ENCODE peak calls at places on chromosomes 7 and 10, in four cellular contexts. One of them, this sample, is unnamed.

GRCh38 chr10:110610308-110610774 is 33.8 kb upstream of the RBM20 start:
- DNase-seq in prostate gland: peak
- DNase-seq in A549: peak
- DNase-seq in HepG2: peak
- DNase-seq in this sample: peak

GRCh38 chr7:151113344-151114150 is 27.3 kb downstream of the AGAP3 start:
- DNase-seq in prostate gland: peak
- DNase-seq in A549: peak
- DNase-seq in HepG2: no peak
- DNase-seq in this sample: no peak

GRCh38 chr10:22365233-22365632 is 19.9 kb downstream of the SPAG6 start:
- DNase-seq in prostate gland: no peak
- DNase-seq in HepG2: no peak
- DNase-seq in A549: no peak
- DNase-seq in this sample: no peak

GRCh38 chr10:102227050-102227449 is 951 bp downstream of the ELOVL3 start:
- DNase-seq in A549: no peak
- DNase-seq in prostate gland: no peak
- DNase-seq in HepG2: peak
- DNase-seq in this sample: no peak

GRCh38 chr10:92640110-92640509 is 47.2 kb downstream of the KIF11 start:
- DNase-seq in HepG2: no peak
- DNase-seq in prostate gland: no peak
- DNase-seq in A549: peak
- DNase-seq in this sample: no peak

GRCh38 chr7:410395-410910 is 109.2 kb downstream of the PDGFA start:
- DNase-seq in A549: no peak
- DNase-seq in prostate gland: no peak
- DNase-seq in HepG2: no peak
- DNase-seq in this sample: no peak

GRCh38 chr10:27188897-27189296 is 33.7 kb downstream of the MASTL start:
- DNase-seq in HepG2: no peak
- DNase-seq in prostate gland: no peak
- DNase-seq in A549: no peak
- DNase-seq in this sample: no peak

GRCh38 chr10:121078672-121079102 is 227.5 kb downstream of the WDR11 start:
- DNase-seq in A549: peak
- DNase-seq in prostate gland: peak
- DNase-seq in HepG2: no peak
- DNase-seq in this sample: no peak

GRCh38 chr10:75097666-75098285 is 13.7 kb upstream of the SAMD8 start:
- DNase-seq in prostate gland: no peak
- DNase-seq in A549: peak
- DNase-seq in HepG2: peak
- DNase-seq in this sample: no peak

GRCh38 chr10:46285966-46286620 is 704 bp upstream of the ANTXRL start:
- DNase-seq in prostate gland: no peak
- DNase-seq in A549: no peak
- DNase-seq in HepG2: no peak
- DNase-seq in this sample: no peak

GRCh38 chr7:43439631-43440401 is 143.1 kb upstream of the STK17A start:
- DNase-seq in HepG2: peak
- DNase-seq in A549: peak
- DNase-seq in prostate gland: no peak
- DNase-seq in this sample: no peak

GRCh38 chr7:84364708-84365107 is 170.1 kb upstream of the SEMA3A start:
- DNase-seq in A549: no peak
- DNase-seq in prostate gland: no peak
- DNase-seq in HepG2: no peak
- DNase-seq in this sample: no peak

GRCh38 chr10:77836299-77836820 is 90.2 kb downstream of the DLG5 start:
- DNase-seq in HepG2: no peak
- DNase-seq in prostate gland: peak
- DNase-seq in A549: peak
- DNase-seq in this sample: peak

GRCh38 chr10:35398355-35398754 is 62.0 kb downstream of the CCNY start:
- DNase-seq in HepG2: no peak
- DNase-seq in A549: no peak
- DNase-seq in prostate gland: no peak
- DNase-seq in this sample: no peak

GRCh38 chr7:26777383-26777782 is 87.0 kb downstream of the SKAP2 start:
- DNase-seq in HepG2: no peak
- DNase-seq in prostate gland: no peak
- DNase-seq in A549: no peak
- DNase-seq in this sample: no peak

GRCh38 chr10:114376523-114376922 is 27.8 kb downstream of the AFAP1L2 start:
- DNase-seq in prostate gland: no peak
- DNase-seq in A549: no peak
- DNase-seq in HepG2: no peak
- DNase-seq in this sample: no peak

GRCh38 chr10:114375082-114375481 is 29.2 kb downstream of the AFAP1L2 start:
- DNase-seq in A549: peak
- DNase-seq in HepG2: no peak
- DNase-seq in prostate gland: no peak
- DNase-seq in this sample: no peak

GRCh38 chr10:114384181-114384580 is 20.1 kb downstream of the AFAP1L2 start:
- DNase-seq in HepG2: no peak
- DNase-seq in A549: no peak
- DNase-seq in prostate gland: no peak
- DNase-seq in this sample: no peak

GRCh38 chr10:114380060-114380459 is 24.2 kb downstream of the AFAP1L2 start:
- DNase-seq in prostate gland: no peak
- DNase-seq in HepG2: no peak
- DNase-seq in A549: no peak
- DNase-seq in this sample: no peak

DNA sequence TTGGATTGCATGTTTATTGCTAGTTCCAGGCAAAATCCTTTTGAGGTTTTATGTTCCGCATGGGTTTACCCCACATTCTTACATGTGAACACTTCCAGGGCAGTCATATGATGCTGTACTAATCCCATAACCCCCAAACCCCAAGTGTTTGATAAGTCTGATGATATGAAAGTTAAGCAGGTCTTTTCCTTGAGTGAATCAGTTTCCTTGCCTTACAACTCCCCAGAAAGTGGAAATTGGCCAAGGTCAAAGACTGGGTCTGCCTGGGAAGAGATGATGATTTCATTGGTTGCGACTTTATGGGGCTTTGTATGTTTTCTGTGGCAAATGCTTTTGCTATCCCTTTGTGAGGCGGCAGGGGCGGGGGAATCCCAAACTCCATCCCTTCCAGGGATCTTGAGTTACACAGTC is 24.7 kb downstream of the AFAP1L2 start:
- DNase-seq in A549: no peak
- DNase-seq in prostate gland: no peak
- DNase-seq in HepG2: no peak
- DNase-seq in this sample: no peak
- TF ChIP-seq CTCF in A549: no peak
- TF ChIP-seq CTCF in prostate gland: no peak
- TF ChIP-seq CTCF in HepG2: no peak
- TF ChIP-seq CTCF in this sample: no peak

GRCh38 chr10:94403034-94403822 is 887 bp downstream of the TBC1D12 start:
- DNase-seq in prostate gland: peak
- DNase-seq in HepG2: peak
- DNase-seq in A549: peak
- DNase-seq in this sample: peak
- TF ChIP-seq POLR2A in prostate gland: peak
- TF ChIP-seq POLR2A in HepG2: no peak
- TF ChIP-seq POLR2A in A549: no peak
- TF ChIP-seq POLR2A in this sample: peak

GRCh38 chr10:97067716-97068391 is 117.9 kb downstream of the SLIT1 start:
- DNase-seq in prostate gland: no peak
- DNase-seq in A549: peak
- DNase-seq in HepG2: no peak
- DNase-seq in this sample: no peak

GRCh38 chr10:97069576-97070362 is 116.0 kb downstream of the SLIT1 start:
- DNase-seq in HepG2: no peak
- DNase-seq in prostate gland: no peak
- DNase-seq in A549: peak
- DNase-seq in this sample: no peak

GRCh38 chr10:97066877-97067555 is 118.7 kb downstream of the SLIT1 start:
- DNase-seq in HepG2: no peak
- DNase-seq in A549: no peak
- DNase-seq in prostate gland: no peak
- DNase-seq in this sample: peak

GRCh38 chr10:97071491-97071890 is 114.3 kb downstream of the SLIT1 start:
- DNase-seq in A549: no peak
- DNase-seq in HepG2: no peak
- DNase-seq in prostate gland: no peak
- DNase-seq in this sample: no peak

DNA sequence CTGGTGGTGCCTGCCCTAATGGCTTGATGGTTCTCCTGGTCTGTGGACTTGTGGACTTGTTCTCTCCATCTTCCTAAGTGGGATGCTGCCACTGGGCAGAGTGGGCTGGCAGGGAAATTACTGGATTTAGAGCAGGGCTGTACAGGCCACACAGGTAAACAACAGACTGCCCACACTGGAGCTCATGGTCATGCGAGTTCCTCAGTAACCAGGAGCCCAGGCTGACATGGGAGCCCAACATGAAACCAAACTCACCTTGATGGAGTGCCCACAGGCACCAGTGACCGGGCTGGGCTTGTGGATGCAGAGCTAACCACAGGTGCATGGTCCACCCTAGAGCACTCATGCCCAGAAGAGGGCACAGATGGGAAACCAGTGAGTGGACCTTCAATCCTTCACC is 116.7 kb downstream of the SLIT1 start:
- DNase-seq in A549: no peak
- DNase-seq in prostate gland: no peak
- DNase-seq in HepG2: no peak
- DNase-seq in this sample: no peak
- H3K27ac ChIP-seq in A549: peak
- H3K27ac ChIP-seq in prostate gland: no peak
- H3K27ac ChIP-seq in HepG2: no peak
- H3K27ac ChIP-seq in this sample: no peak

GRCh38 chr7:7662527-7662926 is 22.0 kb downstream of the UMAD1 start:
- DNase-seq in HepG2: no peak
- DNase-seq in prostate gland: no peak
- DNase-seq in A549: peak
- DNase-seq in this sample: no peak
- TF ChIP-seq CTCF in HepG2: peak
- TF ChIP-seq CTCF in prostate gland: no peak
- TF ChIP-seq CTCF in A549: peak
- TF ChIP-seq CTCF in this sample: no peak

GRCh38 chr10:50417906-50418697 is 166.8 kb upstream of the ASAH2 start:
- DNase-seq in HepG2: peak
- DNase-seq in prostate gland: peak
- DNase-seq in A549: peak
- DNase-seq in this sample: peak
- TF ChIP-seq POLR2A in HepG2: no peak
- TF ChIP-seq POLR2A in prostate gland: peak
- TF ChIP-seq POLR2A in A549: no peak
- TF ChIP-seq POLR2A in this sample: no peak

DNA sequence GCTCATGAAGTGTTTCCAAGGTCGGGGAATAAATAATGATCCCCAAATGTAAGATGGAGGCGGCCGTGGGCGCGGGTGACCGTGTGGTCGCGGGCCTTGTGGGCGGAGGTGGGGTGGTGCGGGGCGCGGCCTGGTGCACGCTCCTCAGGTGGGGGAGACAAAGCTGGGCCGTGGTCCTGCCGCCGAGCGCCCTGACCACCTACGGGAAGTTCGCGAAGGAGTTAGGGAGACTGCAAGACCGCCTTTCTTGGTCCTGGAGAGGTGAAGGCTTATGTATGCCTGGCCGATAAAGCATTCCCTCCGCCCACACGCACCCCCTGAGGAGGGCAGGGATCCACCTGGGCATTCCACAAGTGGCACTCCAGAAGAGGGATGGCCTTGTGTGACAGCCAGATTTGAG is 1.6 kb downstream of the MTURN start:
- DNase-seq in HepG2: no peak
- DNase-seq in A549: no peak
- DNase-seq in prostate gland: no peak
- DNase-seq in this sample: no peak
- H3K27ac ChIP-seq in HepG2: no peak
- H3K27ac ChIP-seq in A549: peak
- H3K27ac ChIP-seq in prostate gland: peak
- H3K27ac ChIP-seq in this sample: peak

GRCh38 chr10:98340946-98341345 is 73.0 kb upstream of the LOXL4 start:
- DNase-seq in A549: no peak
- DNase-seq in HepG2: no peak
- DNase-seq in prostate gland: no peak
- DNase-seq in this sample: peak
- TF ChIP-seq CTCF in A549: no peak
- TF ChIP-seq CTCF in HepG2: no peak
- TF ChIP-seq CTCF in prostate gland: no peak
- TF ChIP-seq CTCF in this sample: no peak

GRCh38 chr7:73850781-73851207 is 8.5 kb upstream of the METTL27 start:
- DNase-seq in A549: peak
- DNase-seq in HepG2: no peak
- DNase-seq in prostate gland: no peak
- DNase-seq in this sample: peak

GRCh38 chr7:73852500-73852899 is 8.5 kb upstream of the TMEM270 start:
- DNase-seq in prostate gland: no peak
- DNase-seq in A549: no peak
- DNase-seq in HepG2: no peak
- DNase-seq in this sample: no peak

GRCh38 chr7:73850212-73850611 is 7.9 kb upstream of the METTL27 start:
- DNase-seq in HepG2: no peak
- DNase-seq in A549: no peak
- DNase-seq in prostate gland: no peak
- DNase-seq in this sample: no peak

GRCh38 chr7:73847941-73848723 is 5.8 kb upstream of the METTL27 start:
- DNase-seq in HepG2: no peak
- DNase-seq in prostate gland: no peak
- DNase-seq in A549: no peak
- DNase-seq in this sample: no peak

DNA sequence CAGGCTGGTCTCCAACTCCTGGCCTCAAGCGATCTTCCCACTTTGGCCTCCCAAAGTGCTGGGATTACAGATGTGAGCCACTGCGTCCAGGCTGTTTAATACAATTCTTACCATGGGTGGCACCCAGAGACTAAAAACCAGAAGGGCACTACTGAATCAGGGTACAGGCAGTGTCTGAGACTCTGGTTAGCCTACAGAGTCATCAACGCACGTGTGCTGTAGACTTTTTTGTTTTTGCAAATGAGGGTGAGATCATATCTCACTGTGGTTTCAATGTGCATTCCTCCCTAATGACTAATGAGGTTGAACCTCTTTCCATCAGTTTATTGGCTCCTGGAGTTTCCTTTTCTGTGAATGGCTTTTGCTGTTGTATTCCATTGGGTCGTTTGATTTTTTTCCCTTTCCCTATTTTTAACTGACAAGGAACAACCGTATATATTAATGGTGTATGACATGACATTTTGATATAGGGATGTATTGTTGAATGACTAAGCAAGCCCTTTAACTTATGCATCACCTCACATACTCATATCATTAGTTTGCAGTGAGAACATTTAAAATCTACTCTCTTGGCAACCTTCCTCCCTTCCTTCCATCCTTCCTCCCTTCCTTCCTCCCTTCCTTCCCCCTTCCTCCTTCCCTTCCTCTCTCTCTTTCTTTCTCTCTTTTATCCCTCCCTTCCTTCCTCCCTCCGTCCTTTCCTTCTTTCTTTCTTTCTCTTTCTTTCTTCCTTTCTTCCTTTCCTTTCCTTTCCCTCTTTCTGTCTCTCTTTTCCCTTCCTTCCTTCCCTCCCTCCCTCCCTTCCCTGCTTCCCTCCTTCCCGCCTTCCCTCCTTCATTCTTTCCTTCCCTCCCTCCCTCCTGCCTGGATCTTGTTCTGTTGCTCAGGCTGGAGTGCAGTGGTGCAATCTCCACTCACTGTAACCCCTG is 9.3 kb upstream of the TMEM270 start:
- DNase-seq in HepG2: peak
- DNase-seq in A549: peak
- DNase-seq in prostate gland: no peak
- DNase-seq in this sample: no peak
- TF ChIP-seq POLR2A in HepG2: no peak
- TF ChIP-seq POLR2A in A549: no peak
- TF ChIP-seq POLR2A in prostate gland: no peak
- TF ChIP-seq POLR2A in this sample: no peak